ENCODE peak calls at places on chromosomes 5 and 9, in nine cellular contexts. B is Panc1; P is B cell; K is stimulated activated CD4-positive, alpha-beta T cell treated with anti-CD3 and anti-CD28 coated beads, Interleukin-1b, Interleukin-23, amount 100 ng/mL, for 48 hours; Y is uterus; U is GM10248; X is type B pancreatic cell; S is lower lobe of right lung; G is fibroblast of lung. J is an unnamed sample.

GRCh38 chr5:175887463-175887862 is 16.1 kb downstream of the CPLX2 start:
- DNase-seq in B (no peak), P (no peak), K (no peak), Y (no peak), U (no peak), X (no peak), S (no peak), G (no peak), J (no peak)

GRCh38 chr5:99349842-99350241 is 421.0 kb upstream of the CHD1 start:
- DNase-seq in B (no peak), P (no peak), K (no peak), Y (no peak), U (no peak), X (no peak), S (no peak), G (no peak), J (no peak)

GRCh38 chr5:103895738-103896137 is 333.1 kb upstream of the NUDT12 start:
- DNase-seq in B (no peak), P (no peak), K (no peak), Y (no peak), U (no peak), X (no peak), S (no peak), G (no peak), J (no peak)

GRCh38 chr9:84839538-84839937 is 170.0 kb downstream of the NTRK2 start:
- DNase-seq in B (no peak), P (no peak), K (no peak), Y (no peak), U (no peak), X (no peak), S (no peak), G (peak; percentile 81), J (peak; percentile 37)

GRCh38 chr5:93454896-93455295 is 126.1 kb downstream of the NR2F1-AS1 start:
- DNase-seq in B (no peak), P (no peak), K (no peak), Y (no peak), U (no peak), X (no peak), S (no peak), G (peak; percentile 58), J (no peak)

GRCh38 chr9:20805766-20806165 is 121.7 kb downstream of the FOCAD start:
- DNase-seq in B (no peak), P (no peak), K (no peak), Y (no peak), U (no peak), X (no peak), S (no peak), G (no peak), J (no peak)

GRCh38 chr9:114395768-114396167 is 8.0 kb upstream of the AKNA start:
- DNase-seq in B (no peak), P (no peak), K (no peak), Y (no peak), U (no peak), X (no peak), S (no peak), G (no peak), J (no peak)

GRCh38 chr9:130208600-130209347 is 36.6 kb downstream of the NCS1 start:
- DNase-seq in B (no peak), P (no peak), K (no peak), Y (no peak), U (no peak), X (no peak), S (no peak), G (no peak), J (no peak)

GRCh38 chr5:134209477-134210240 is 16.2 kb downstream of the PPP2CA start:
- DNase-seq in B (no peak), P (no peak), K (no peak), Y (no peak), U (no peak), X (no peak), S (no peak), G (no peak), J (no peak)

GRCh38 chr5:161150589-161150988 is 298.6 kb upstream of the ATP10B start:
- DNase-seq in B (no peak), P (no peak), K (no peak), Y (no peak), U (no peak), X (no peak), S (no peak), G (no peak), J (no peak)

GRCh38 chr5:96651948-96652753 is 10.0 kb upstream of the CAST start:
- DNase-seq in B (no peak), P (no peak), K (no peak), Y (no peak), U (no peak), X (no peak), S (no peak), G (no peak), J (peak; percentile 19)

GRCh38 chr9:130343445-130343918 is 77.9 kb downstream of the HMCN2 start:
- DNase-seq in B (no peak), P (no peak), K (no peak), Y (no peak), U (no peak), X (no peak), S (no peak), G (no peak), J (peak; percentile 73)

GRCh38 chr5:16135506-16135905 is 44.1 kb downstream of the MARCHF11 start:
- DNase-seq in B (no peak), P (no peak), K (no peak), Y (no peak), U (no peak), X (no peak), S (no peak), G (no peak), J (no peak)

GRCh38 chr5:142280066-142281011 is 44.5 kb downstream of the SPRY4 start:
- DNase-seq in B (no peak), P (no peak), K (no peak), Y (peak; percentile 35), U (no peak), X (peak; percentile 77), S (no peak), G (peak; percentile 86), J (peak; percentile 74)

GRCh38 chr5:172881691-172882370 is 47.8 kb downstream of the ERGIC1 start:
- DNase-seq in B (no peak), P (no peak), K (peak; percentile 9), Y (no peak), U (peak; percentile 77), X (no peak), S (peak; percentile 79), G (peak; percentile 82), J (no peak)

GRCh38 chr5:123876265-123876790 is 364.4 kb downstream of the CSNK1G3 start:
- DNase-seq in B (no peak), P (no peak), K (no peak), Y (no peak), U (no peak), X (no peak), S (no peak), G (peak; percentile 36), J (no peak)

GRCh38 chr5:37730896-37731455 is 108.9 kb downstream of the GDNF start:
- DNase-seq in B (no peak), P (no peak), K (no peak), Y (no peak), U (no peak), X (no peak), S (no peak), G (no peak), J (no peak)

GRCh38 chr9:133993635-133994253 is 1.6 kb upstream of the VAV2 start:
- DNase-seq in B (no peak), P (no peak), K (no peak), Y (no peak), U (no peak), X (no peak), S (no peak), G (no peak), J (no peak)

GRCh38 chr5:73966411-73966810 is 340.4 kb downstream of the ARHGEF28 start:
- DNase-seq in B (no peak), P (no peak), K (no peak), Y (no peak), U (no peak), X (no peak), S (no peak), G (no peak), J (no peak)

GRCh38 chr5:9034671-9035070 is 511.2 kb downstream of the SEMA5A start:
- DNase-seq in B (no peak), P (no peak), K (no peak), Y (no peak), U (no peak), X (no peak), S (no peak), G (peak; percentile 90), J (no peak)

GRCh38 chr5:108059334-108059733 is 322.6 kb downstream of the FBXL17 start:
- DNase-seq in B (no peak), P (no peak), K (no peak), Y (no peak), U (no peak), X (no peak), S (no peak), G (no peak), J (no peak)

GRCh38 chr9:17293685-17294084 is 158.8 kb downstream of the CNTLN start:
- DNase-seq in B (no peak), P (no peak), K (no peak), Y (no peak), U (no peak), X (no peak), S (no peak), G (no peak), J (no peak)

GRCh38 chr5:75611324-75612210 is at the start of gene ANKDD1B:
- DNase-seq in B (no peak), P (peak; percentile 29), K (no peak), Y (peak; percentile 20), U (peak; percentile 32), X (peak; percentile 69), S (peak; percentile 65), G (peak; percentile 64), J (no peak)

GRCh38 chr5:92560698-92561361 is 1020.2 kb downstream of the NR2F1-AS1 start:
- DNase-seq in B (peak; percentile 86), P (no peak), K (no peak), Y (no peak), U (no peak), X (no peak), S (no peak), G (peak; percentile 93), J (no peak)

GRCh38 chr9:14752271-14752670 is 29.7 kb upstream of the CER1 start:
- DNase-seq in B (no peak), P (no peak), K (no peak), Y (no peak), U (no peak), X (no peak), S (no peak), G (no peak), J (peak; percentile 89)

GRCh38 chr5:32254987-32255900 is 57.5 kb downstream of the MTMR12 start:
- DNase-seq in B (no peak), P (no peak), K (no peak), Y (no peak), U (no peak), X (no peak), S (no peak), G (peak; percentile 32), J (no peak)

GRCh38 chr9:71968541-71969090 is 57.2 kb downstream of the C9orf85 start:
- DNase-seq in B (no peak), P (no peak), K (no peak), Y (no peak), U (no peak), X (no peak), S (no peak), G (no peak), J (no peak)

GRCh38 chr5:133405275-133406034 is 206.9 kb downstream of the FSTL4 start:
- DNase-seq in B (no peak), P (no peak), K (no peak), Y (no peak), U (no peak), X (peak; percentile 59), S (no peak), G (no peak), J (no peak)

GRCh38 chr5:100584069-100584468 is 48.9 kb downstream of the FAM174A start:
- DNase-seq in B (no peak), P (no peak), K (no peak), Y (no peak), U (peak; percentile 8), X (no peak), S (no peak), G (no peak), J (no peak)

GRCh38 chr9:128408963-128409431 is 11.7 kb upstream of the CERCAM start:
- DNase-seq in B (no peak), P (no peak), K (no peak), Y (no peak), U (no peak), X (no peak), S (no peak), G (no peak), J (no peak)

GRCh38 chr5:89535421-89535820 is 652.4 kb upstream of the MEF2C start:
- DNase-seq in B (no peak), P (no peak), K (no peak), Y (no peak), U (no peak), X (no peak), S (no peak), G (peak; percentile 26), J (no peak)